ENCODE peak calls at places on chromosomes 2 and 18, in four cellular contexts. E, K, R and P are unnamed samples.

GRCh38 chr2:59684101-59684770 is 869.2 kb downstream of the BCL11A start:
- DNase-seq in K (no peak), R (no peak), E (no peak), P (no peak)

GRCh38 chr2:56008661-56009411 is 85.3 kb upstream of the EFEMP1 start:
- DNase-seq in K (peak; percentile 83), E (peak; percentile 83), R (no peak), P (no peak)

GRCh38 chr18:61086657-61087056 is 246.6 kb upstream of the CDH20 start:
- DNase-seq in R (no peak), E (no peak), K (no peak), P (no peak)

GRCh38 chr2:119434664-119435063 is 3.0 kb downstream of the TMEM37 start:
- DNase-seq in K (no peak), R (no peak), E (no peak), P (no peak)

GRCh38 chr2:158586491-158586890 is 129.7 kb downstream of the PKP4 start:
- DNase-seq in K (peak; percentile 85), R (no peak), E (no peak), P (no peak)

GRCh38 chr2:32738939-32739338 is 111.1 kb downstream of the TTC27 start:
- DNase-seq in E (no peak), R (no peak), K (no peak), P (no peak)

GRCh38 chr2:3462493-3463104 is 56.7 kb downstream of the ADI1 start:
- DNase-seq in E (no peak), K (no peak), R (peak; percentile 56), P (no peak)

GRCh38 chr2:1869987-1870386 is 125.7 kb upstream of the PXDN start:
- DNase-seq in K (no peak), R (no peak), E (no peak), P (no peak)

GRCh38 chr2:232255033-232255432 is 123.5 kb upstream of the ALPP start:
- DNase-seq in K (no peak), E (no peak), R (no peak), P (no peak)

GRCh38 chr18:75244336-75244735 is 33.7 kb downstream of the TSHZ1 start:
- DNase-seq in K (no peak), R (no peak), E (no peak), P (no peak)

GRCh38 chr18:57927511-57927910 is 116.5 kb upstream of the NEDD4L start:
- DNase-seq in R (no peak), K (no peak), E (no peak), P (no peak)

GRCh38 chr2:28664120-28664842 is 87.3 kb upstream of the PPP1CB start:
- DNase-seq in R (peak; percentile 78), E (no peak), K (peak; percentile 33), P (no peak)

GRCh38 chr2:178553047-178553446 is 72.8 kb downstream of the PLEKHA3 start:
- DNase-seq in K (peak; percentile 93), E (no peak), R (no peak), P (peak; percentile 39)

GRCh38 chr2:16613475-16613874 is 52.2 kb downstream of the CYRIA start:
- DNase-seq in E (no peak), R (no peak), K (peak; percentile 34), P (no peak)

GRCh38 chr2:85915606-85916303 is 27.0 kb upstream of the ST3GAL5 start:
- DNase-seq in K (peak; percentile 47), E (no peak), R (no peak), P (no peak)

GRCh38 chr18:12599966-12600365 is 57.9 kb downstream of the SPIRE1 start:
- DNase-seq in R (no peak), K (no peak), E (no peak), P (no peak)

GRCh38 chr2:2059199-2059598 is 271.9 kb downstream of the MYT1L start:
- DNase-seq in E (no peak), R (no peak), K (no peak), P (no peak)

GRCh38 chr2:73818296-73818695 is 10.5 kb upstream of the STAMBP start:
- DNase-seq in R (no peak), E (no peak), K (no peak), P (no peak)

GRCh38 chr2:112155331-112156151 is 17.4 kb downstream of the FBLN7 start:
- DNase-seq in R (peak; percentile 52), K (no peak), E (peak; percentile 38), P (no peak)

GRCh38 chr2:120108049-120108448 is 95.2 kb downstream of the EPB41L5 start:
- DNase-seq in E (no peak), K (peak; percentile 91), R (no peak), P (no peak)

GRCh38 chr2:28096421-28096820 is 205.9 kb downstream of the BABAM2 start:
- DNase-seq in E (no peak), R (no peak), K (no peak), P (no peak)